ENCODE peak calls at places on chromosomes 16 and 17, in five cellular contexts. One of them, this sample, is unnamed.

GRCh38 chr17:49914096-49914490 is 54.9 kb upstream of the DLX4 start:
- DNase-seq in stomach: no peak
- DNase-seq in fibroblast of pulmonary artery: no peak
- DNase-seq in IMR-90: no peak
- DNase-seq in lower lobe of right lung: no peak
- DNase-seq in this sample: no peak

GRCh38 chr17:17401271-17401781 is 75.5 kb upstream of the MED9 start:
- DNase-seq in stomach: no peak
- DNase-seq in fibroblast of pulmonary artery: no peak
- DNase-seq in lower lobe of right lung: no peak
- DNase-seq in IMR-90: no peak
- DNase-seq in this sample: no peak

GRCh38 chr17:48459070-48459469 is 29.1 kb upstream of the SKAP1 start:
- DNase-seq in fibroblast of pulmonary artery: no peak
- DNase-seq in lower lobe of right lung: no peak
- DNase-seq in stomach: no peak
- DNase-seq in IMR-90: no peak
- DNase-seq in this sample: no peak

GRCh38 chr17:79626156-79626890 is 15.5 kb upstream of the RBFOX3 start:
- DNase-seq in lower lobe of right lung: peak; percentile 16
- DNase-seq in IMR-90: no peak
- DNase-seq in fibroblast of pulmonary artery: no peak
- DNase-seq in stomach: no peak
- DNase-seq in this sample: no peak

GRCh38 chr17:35743911-35744328 is 9.1 kb downstream of the GAS2L2 start:
- DNase-seq in IMR-90: peak; percentile 40
- DNase-seq in fibroblast of pulmonary artery: peak; percentile 59
- DNase-seq in lower lobe of right lung: no peak
- DNase-seq in stomach: no peak
- DNase-seq in this sample: peak; percentile 49

GRCh38 chr17:8894673-8895578 is 27.5 kb upstream of the PIK3R6 start:
- DNase-seq in stomach: peak; percentile 70
- DNase-seq in lower lobe of right lung: no peak
- DNase-seq in fibroblast of pulmonary artery: peak; percentile 79
- DNase-seq in IMR-90: peak; percentile 59
- DNase-seq in this sample: peak; percentile 59

GRCh38 chr17:30093463-30094147 is 23.0 kb upstream of the NSRP1 start:
- DNase-seq in stomach: peak; percentile 38
- DNase-seq in fibroblast of pulmonary artery: peak; percentile 75
- DNase-seq in lower lobe of right lung: no peak
- DNase-seq in IMR-90: peak; percentile 58
- DNase-seq in this sample: peak; percentile 79

GRCh38 chr16:88892065-88892464 is 25.6 kb upstream of the PABPN1L start:
- DNase-seq in stomach: no peak
- DNase-seq in lower lobe of right lung: no peak
- DNase-seq in IMR-90: no peak
- DNase-seq in fibroblast of pulmonary artery: no peak
- DNase-seq in this sample: no peak

GRCh38 chr16:28975158-28975603 is 603 bp downstream of the SPNS1 start:
- DNase-seq in stomach: no peak
- DNase-seq in fibroblast of pulmonary artery: no peak
- DNase-seq in lower lobe of right lung: no peak
- DNase-seq in IMR-90: no peak
- DNase-seq in this sample: no peak

GRCh38 chr17:48502901-48503300 is 27.9 kb downstream of the HOXB1 start:
- DNase-seq in lower lobe of right lung: no peak
- DNase-seq in fibroblast of pulmonary artery: no peak
- DNase-seq in IMR-90: no peak
- DNase-seq in stomach: no peak
- DNase-seq in this sample: no peak

GRCh38 chr17:59406808-59407381 is 75.4 kb downstream of the YPEL2 start:
- DNase-seq in stomach: no peak
- DNase-seq in fibroblast of pulmonary artery: peak; percentile 60
- DNase-seq in lower lobe of right lung: no peak
- DNase-seq in IMR-90: peak; percentile 57
- DNase-seq in this sample: no peak

GRCh38 chr17:63848834-63849689 is 6.6 kb upstream of the SMARCD2 start:
- DNase-seq in lower lobe of right lung: peak; percentile 95
- DNase-seq in fibroblast of pulmonary artery: peak; percentile 95
- DNase-seq in stomach: peak; percentile 94
- DNase-seq in IMR-90: peak; percentile 80
- DNase-seq in this sample: peak; percentile 66

GRCh38 chr16:53822936-53823529 is 119.1 kb downstream of the FTO start:
- DNase-seq in IMR-90: no peak
- DNase-seq in stomach: no peak
- DNase-seq in lower lobe of right lung: no peak
- DNase-seq in fibroblast of pulmonary artery: peak; percentile 69
- DNase-seq in this sample: no peak

GRCh38 chr16:80804061-80804450 is 342 bp downstream of the CDYL2 start:
- DNase-seq in IMR-90: peak; percentile 46
- DNase-seq in stomach: no peak
- DNase-seq in lower lobe of right lung: peak; percentile 78
- DNase-seq in fibroblast of pulmonary artery: peak; percentile 77
- DNase-seq in this sample: peak; percentile 48

GRCh38 chr17:9170822-9171221 is 149.5 kb downstream of the NTN1 start:
- DNase-seq in IMR-90: no peak
- DNase-seq in lower lobe of right lung: no peak
- DNase-seq in stomach: no peak
- DNase-seq in fibroblast of pulmonary artery: no peak
- DNase-seq in this sample: no peak

GRCh38 chr17:1498869-1499268 is 6.4 kb upstream of the MYO1C start:
- DNase-seq in stomach: no peak
- DNase-seq in lower lobe of right lung: no peak
- DNase-seq in fibroblast of pulmonary artery: peak; percentile 56
- DNase-seq in IMR-90: peak; percentile 90
- DNase-seq in this sample: no peak

GRCh38 chr16:69064789-69065313 is 40.6 kb upstream of the HAS3 start:
- DNase-seq in IMR-90: no peak
- DNase-seq in stomach: no peak
- DNase-seq in lower lobe of right lung: no peak
- DNase-seq in fibroblast of pulmonary artery: no peak
- DNase-seq in this sample: no peak

GRCh38 chr16:1414532-1415265 is at the start of gene UNKL:
- DNase-seq in stomach: peak; percentile 84
- DNase-seq in lower lobe of right lung: peak; percentile 89
- DNase-seq in IMR-90: peak; percentile 43
- DNase-seq in fibroblast of pulmonary artery: peak; percentile 64
- DNase-seq in this sample: peak; percentile 64

GRCh38 chr17:45376171-45376564 is 56.5 kb downstream of the ARHGAP27 start:
- DNase-seq in IMR-90: no peak
- DNase-seq in fibroblast of pulmonary artery: no peak
- DNase-seq in stomach: no peak
- DNase-seq in lower lobe of right lung: peak; percentile 8
- DNase-seq in this sample: no peak

GRCh38 chr16:68229431-68230175 is 6.3 kb downstream of the ESRP2 start:
- DNase-seq in stomach: peak; percentile 52
- DNase-seq in fibroblast of pulmonary artery: peak; percentile 76
- DNase-seq in IMR-90: peak; percentile 65
- DNase-seq in lower lobe of right lung: no peak
- DNase-seq in this sample: no peak

GRCh38 chr17:44345497-44346026 is 460 bp downstream of the GRN start:
- DNase-seq in fibroblast of pulmonary artery: peak; percentile 59
- DNase-seq in IMR-90: peak; percentile 59
- DNase-seq in stomach: peak; percentile 44
- DNase-seq in lower lobe of right lung: no peak
- DNase-seq in this sample: peak; percentile 61

GRCh38 chr17:81457396-81457795 is 55.2 kb downstream of the ACTG1 start:
- DNase-seq in fibroblast of pulmonary artery: no peak
- DNase-seq in lower lobe of right lung: no peak
- DNase-seq in stomach: no peak
- DNase-seq in IMR-90: no peak
- DNase-seq in this sample: no peak

GRCh38 chr16:68658258-68658973 is 13.3 kb downstream of the CDH3 start:
- DNase-seq in stomach: no peak
- DNase-seq in fibroblast of pulmonary artery: peak; percentile 45
- DNase-seq in lower lobe of right lung: no peak
- DNase-seq in IMR-90: peak; percentile 50
- DNase-seq in this sample: no peak

DNA sequence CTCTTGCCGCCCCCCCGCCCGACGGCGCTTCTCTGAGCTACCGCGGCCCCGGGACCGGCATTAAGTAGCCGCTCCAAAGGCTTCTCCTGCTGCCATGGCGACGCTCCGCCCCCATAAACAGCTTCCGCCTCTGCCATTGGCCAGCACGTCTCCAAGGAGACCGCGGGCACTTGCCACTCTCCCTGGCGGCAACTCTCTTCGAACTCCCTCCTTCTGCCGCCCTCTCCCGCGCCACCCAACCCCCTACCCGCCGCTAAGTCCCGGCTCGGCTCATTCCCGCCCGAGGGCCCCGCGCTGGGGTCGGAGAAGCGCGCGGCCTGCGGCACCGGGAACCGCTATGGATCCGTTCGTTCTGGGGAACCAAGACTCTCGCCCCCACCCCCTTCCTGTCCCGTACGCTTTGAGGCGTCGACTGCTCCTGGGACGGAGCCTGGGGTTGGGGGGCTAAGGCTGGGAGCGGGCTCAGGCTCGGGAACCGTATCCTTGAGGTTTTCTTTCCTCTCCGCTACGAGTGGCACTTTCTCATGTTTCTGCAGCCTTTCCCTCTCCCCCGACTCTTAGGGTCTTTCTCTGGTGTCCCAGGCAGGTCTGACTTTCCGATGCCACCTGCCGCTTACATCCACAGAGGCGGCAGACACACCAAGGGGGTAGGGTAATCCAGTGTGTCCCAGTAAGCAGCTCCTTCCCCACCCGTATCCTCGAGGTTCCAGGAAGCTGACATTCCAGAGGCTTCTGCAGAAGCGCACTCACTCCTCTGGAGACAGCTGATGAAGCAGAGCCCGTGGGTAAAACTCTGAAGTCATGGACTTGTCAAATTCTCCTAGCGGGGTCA is at the start of gene FOXJ1:
- DNase-seq in stomach: peak; percentile 92
- DNase-seq in fibroblast of pulmonary artery: peak; percentile 81
- DNase-seq in IMR-90: peak; percentile 74
- DNase-seq in lower lobe of right lung: peak; percentile 94
- DNase-seq in this sample: peak; percentile 89
- TF ChIP-seq CTCF in stomach: no peak
- TF ChIP-seq CTCF in fibroblast of pulmonary artery: no peak
- TF ChIP-seq CTCF in IMR-90: no peak
- TF ChIP-seq CTCF in lower lobe of right lung: no peak
- TF ChIP-seq CTCF in this sample: no peak

DNA sequence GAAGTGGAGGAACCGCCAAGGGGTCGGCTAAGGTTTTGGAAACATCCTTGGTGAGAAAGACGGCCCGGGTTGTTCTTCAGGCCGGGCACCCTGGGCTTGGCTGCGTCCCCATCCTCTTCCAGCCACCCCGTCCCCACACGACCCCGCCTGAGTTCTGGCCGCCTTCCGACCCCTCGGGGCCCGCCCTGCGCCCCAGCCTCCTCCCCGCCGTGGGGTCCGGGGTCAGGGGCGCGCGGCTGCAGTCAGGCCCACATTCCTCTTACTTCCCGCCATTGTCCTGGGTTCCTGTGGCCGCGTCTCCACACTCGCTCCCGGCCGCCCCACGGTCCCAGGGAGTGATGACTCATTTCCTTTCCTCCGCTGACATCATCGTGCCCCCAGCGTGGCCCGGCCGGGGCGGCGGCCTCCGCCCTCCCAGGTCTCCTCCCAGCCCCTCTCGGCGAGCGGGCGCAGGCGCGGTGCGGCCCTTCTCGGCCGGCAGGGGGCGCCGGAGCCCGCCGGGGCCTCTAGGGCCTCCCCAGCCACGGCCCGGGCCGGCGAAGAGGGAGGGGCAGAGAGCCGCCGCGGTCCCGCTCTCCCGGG is 59.6 kb downstream of the WSB1 start:
- DNase-seq in lower lobe of right lung: peak; percentile 92
- DNase-seq in IMR-90: peak; percentile 92
- DNase-seq in stomach: peak; percentile 88
- DNase-seq in fibroblast of pulmonary artery: peak; percentile 97
- DNase-seq in this sample: peak; percentile 83
- TF ChIP-seq CTCF in lower lobe of right lung: peak; percentile 87
- TF ChIP-seq CTCF in IMR-90: peak; percentile 99
- TF ChIP-seq CTCF in stomach: peak; percentile 95
- TF ChIP-seq CTCF in fibroblast of pulmonary artery: peak; percentile 1
- TF ChIP-seq CTCF in this sample: peak; percentile 97

GRCh38 chr16:3529175-3529574 is 28.4 kb downstream of the CLUAP1 start:
- DNase-seq in fibroblast of pulmonary artery: no peak
- DNase-seq in lower lobe of right lung: no peak
- DNase-seq in IMR-90: no peak
- DNase-seq in stomach: no peak
- DNase-seq in this sample: no peak
- TF ChIP-seq CTCF in fibroblast of pulmonary artery: no peak
- TF ChIP-seq CTCF in lower lobe of right lung: no peak
- TF ChIP-seq CTCF in IMR-90: no peak
- TF ChIP-seq CTCF in stomach: no peak
- TF ChIP-seq CTCF in this sample: no peak

GRCh38 chr17:57085448-57086068 is 512 bp downstream of the AKAP1 start:
- DNase-seq in stomach: peak; percentile 80
- DNase-seq in fibroblast of pulmonary artery: peak; percentile 21
- DNase-seq in IMR-90: peak; percentile 23
- DNase-seq in lower lobe of right lung: peak; percentile 77
- DNase-seq in this sample: peak; percentile 58
- TF ChIP-seq CTCF in stomach: no peak
- TF ChIP-seq CTCF in fibroblast of pulmonary artery: no peak
- TF ChIP-seq CTCF in IMR-90: peak; percentile 32
- TF ChIP-seq CTCF in lower lobe of right lung: peak; percentile 28
- TF ChIP-seq CTCF in this sample: peak; percentile 33

GRCh38 chr17:55303701-55304145 is 39.0 kb downstream of the HLF start:
- DNase-seq in fibroblast of pulmonary artery: peak; percentile 17
- DNase-seq in lower lobe of right lung: no peak
- DNase-seq in IMR-90: peak; percentile 13
- DNase-seq in stomach: no peak
- DNase-seq in this sample: no peak
- TF ChIP-seq CTCF in fibroblast of pulmonary artery: no peak
- TF ChIP-seq CTCF in lower lobe of right lung: no peak
- TF ChIP-seq CTCF in IMR-90: peak; percentile 19
- TF ChIP-seq CTCF in stomach: no peak
- TF ChIP-seq CTCF in this sample: no peak

DNA sequence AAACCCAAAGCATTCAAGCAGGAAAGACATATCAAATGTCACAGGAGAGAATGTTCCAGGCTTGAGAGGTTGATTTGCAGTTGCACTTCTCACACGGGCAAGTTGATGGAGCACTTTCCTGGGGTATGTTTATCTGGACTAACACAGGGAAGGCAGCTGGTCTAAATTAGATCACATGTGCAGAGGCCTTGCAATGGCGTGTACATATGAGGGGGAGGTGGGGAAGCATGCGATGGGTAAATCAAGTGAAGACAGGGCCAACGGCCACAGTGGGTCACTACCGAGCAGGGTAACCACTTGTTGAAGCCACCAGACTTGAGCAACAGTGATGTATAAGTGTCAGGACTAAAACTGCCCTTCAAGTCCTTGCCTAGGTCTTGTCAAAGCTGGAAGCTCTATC is 156.6 kb upstream of the MAF start:
- DNase-seq in stomach: no peak
- DNase-seq in IMR-90: no peak
- DNase-seq in lower lobe of right lung: no peak
- DNase-seq in fibroblast of pulmonary artery: no peak
- DNase-seq in this sample: no peak
- TF ChIP-seq CTCF in stomach: no peak
- TF ChIP-seq CTCF in IMR-90: no peak
- TF ChIP-seq CTCF in lower lobe of right lung: no peak
- TF ChIP-seq CTCF in fibroblast of pulmonary artery: no peak
- TF ChIP-seq CTCF in this sample: no peak

This sample was measured in neural crest cell.